ENCODE peak calls at places on chromosomes 3 and 15, in five cellular contexts. K, Z, C, I and U are unnamed samples.
A peak's percentile ranks its signal among the peaks of the same experiment; 100 is the strongest.

GRCh38 chr3:178043084-178043483 is 493.2 kb upstream of the KCNMB2 start:
- DNase-seq in Z (no peak), K (no peak), C (no peak), I (no peak), U (no peak)

GRCh38 chr3:170483485-170484262 is 65.0 kb downstream of the CLDN11 start:
- DNase-seq in C (no peak), Z (no peak), I (no peak), K (peak; percentile 64), U (no peak)

GRCh38 chr3:25652921-25653320 is 11.8 kb downstream of the TOP2B start:
- DNase-seq in Z (no peak), K (no peak), I (no peak), C (no peak), U (no peak)

GRCh38 chr3:42024578-42025387 is 62.9 kb upstream of the ULK4 start:
- DNase-seq in I (no peak), Z (peak; percentile 57), K (peak; percentile 19), C (no peak), U (no peak)

GRCh38 chr3:161273589-161274218 is 52.6 kb downstream of the NMD3 start:
- DNase-seq in K (no peak), C (no peak), I (peak; percentile 23), Z (peak; percentile 42), U (peak; percentile 28)

GRCh38 chr3:62688812-62689211 is 186.4 kb downstream of the CADPS start:
- DNase-seq in I (no peak), C (no peak), K (no peak), Z (no peak), U (no peak)

GRCh38 chr3:128074851-128075515 is 22.7 kb downstream of the SEC61A1 start:
- DNase-seq in K (peak; percentile 50), Z (no peak), I (no peak), C (no peak), U (no peak)

GRCh38 chr3:41267975-41268640 is 68.8 kb downstream of the CTNNB1 start:
- DNase-seq in I (no peak), Z (no peak), C (peak; percentile 88), K (peak; percentile 50), U (no peak)

GRCh38 chr15:38058596-38059075 is 124.2 kb downstream of the TMCO5A start:
- DNase-seq in Z (no peak), K (no peak), C (no peak), I (no peak), U (peak; percentile 33)

GRCh38 chr3:8443829-8444791 is 57.5 kb upstream of the LMCD1 start:
- DNase-seq in C (peak; percentile 99), K (peak; percentile 68), I (no peak), Z (peak; percentile 14), U (peak; percentile 81)

GRCh38 chr3:3629911-3630310 is 169.3 kb upstream of the LRRN1 start:
- DNase-seq in K (no peak), C (no peak), I (no peak), Z (no peak), U (no peak)

GRCh38 chr3:100615684-100616083 is 6.3 kb downstream of the ADGRG7 start:
- DNase-seq in I (no peak), C (peak; percentile 34), K (no peak), Z (no peak), U (no peak)

GRCh38 chr3:172516318-172517214 is 6.7 kb downstream of the TNFSF10 start:
- DNase-seq in K (no peak), C (no peak), Z (no peak), I (no peak), U (no peak)

GRCh38 chr15:75089781-75090734 is 66.7 kb downstream of the PPCDC start:
- DNase-seq in Z (peak; percentile 53), K (no peak), C (no peak), I (no peak), U (no peak)

GRCh38 chr3:81666502-81667121 is 94.8 kb downstream of the GBE1 start:
- DNase-seq in I (no peak), C (no peak), Z (peak; percentile 45), K (no peak), U (no peak)

GRCh38 chr3:128970741-128971048 is 23.2 kb downstream of the CFAP92 start:
- DNase-seq in Z (no peak), C (no peak), I (no peak), K (no peak), U (no peak)

GRCh38 chr3:69309810-69310209 is 76.1 kb downstream of the FRMD4B start:
- DNase-seq in K (no peak), C (no peak), Z (no peak), I (no peak), U (no peak)

GRCh38 chr3:189588061-189588817 is 43.0 kb upstream of the TP63 start:
- DNase-seq in I (no peak), C (peak; percentile 65), K (no peak), Z (no peak), U (no peak)

GRCh38 chr15:52234596-52235541 is 43.7 kb upstream of the GNB5 start:
- DNase-seq in C (no peak), I (peak; percentile 21), Z (no peak), K (no peak), U (no peak)

GRCh38 chr3:37858742-37859141 is 2.9 kb upstream of the CTDSPL start:
- DNase-seq in I (no peak), C (no peak), K (no peak), Z (no peak), U (no peak)

GRCh38 chr3:97968376-97968775 is 3.9 kb downstream of the RIOX2 start:
- DNase-seq in K (no peak), I (no peak), Z (no peak), C (no peak), U (no peak)

GRCh38 chr3:101813817-101814440 is 34.9 kb downstream of the NXPE3 start:
- DNase-seq in K (no peak), Z (peak; percentile 40), C (no peak), I (no peak), U (no peak)

GRCh38 chr3:32973982-32974381 is 22.5 kb downstream of the CCR4 start:
- DNase-seq in Z (no peak), I (no peak), C (peak; percentile 16), K (no peak), U (no peak)

GRCh38 chr3:50340404-50341329 is at the start of gene RASSF1:
- DNase-seq in C (no peak), K (no peak), Z (peak; percentile 90), I (peak; percentile 84), U (no peak)

GRCh38 chr3:172885704-172886103 is 135.2 kb downstream of the ECT2 start:
- DNase-seq in K (no peak), Z (no peak), C (no peak), I (no peak), U (no peak)